ENCODE peak calls at places on chromosome 17, in four cellular contexts. C, M, F and U are unnamed samples.
A peak's percentile ranks its signal among the peaks of the same experiment; 100 is the strongest.

GRCh38 chr17:27376637-27377547 is 79.4 kb upstream of the KSR1 start:
- DNase-seq in F (no peak), C (no peak), M (no peak), U (no peak)

GRCh38 chr17:20914658-20915057 is 128.2 kb downstream of the USP22 start:
- DNase-seq in F (no peak), C (no peak), M (no peak), U (no peak)

GRCh38 chr17:63675607-63676539 is 24.1 kb downstream of the LIMD2 start:
- DNase-seq in M (peak; percentile 79), C (no peak), F (no peak), U (no peak)

GRCh38 chr17:50191070-50192045 is 10.1 kb downstream of the COL1A1 start:
- DNase-seq in M (no peak), F (no peak), C (no peak), U (no peak)

GRCh38 chr17:1750628-1751027 is 8.0 kb downstream of the SERPINF2 start:
- DNase-seq in C (no peak), F (no peak), M (no peak), U (no peak)

GRCh38 chr17:29620271-29620670 is 2.4 kb downstream of the CORO6 start:
- DNase-seq in M (no peak), C (no peak), F (no peak), U (no peak)

GRCh38 chr17:14318109-14318905 is 17.4 kb downstream of the HS3ST3B1 start:
- DNase-seq in F (no peak), C (no peak), M (no peak), U (no peak)

GRCh38 chr17:19755821-19756510 is 7.9 kb upstream of the ALDH3A1 start:
- DNase-seq in F (no peak), M (no peak), C (no peak), U (no peak)

GRCh38 chr17:79360196-79360595 is 250.7 kb downstream of the RBFOX3 start:
- DNase-seq in M (no peak), C (no peak), F (no peak), U (no peak)

GRCh38 chr17:29930399-29931010 is 477 bp upstream of the SSH2 start:
- DNase-seq in C (no peak), M (no peak), F (no peak), U (no peak)

GRCh38 chr17:56595831-56596740 is 2.6 kb downstream of the NOG start:
- DNase-seq in M (no peak), F (no peak), C (no peak), U (no peak)